ENCODE peak calls at places on chromosomes 7 and 10, in five cellular contexts. X, R, K, V and D are unnamed samples.

GRCh38 chr7:152103691-152104090 is 78.2 kb downstream of the GALNT11 start:
- DNase-seq in X (no peak), V (no peak), R (no peak), K (no peak), D (no peak)

GRCh38 chr7:92156976-92157375 is 22.0 kb downstream of the LRRD1 start:
- DNase-seq in X (no peak), V (no peak), K (no peak), R (no peak), D (no peak)

GRCh38 chr10:47366056-47366631 is 17.9 kb downstream of the ZNF488 start:
- DNase-seq in K (no peak), X (no peak), V (no peak), R (peak; percentile 12), D (no peak)

GRCh38 chr7:3042301-3042700 is 1.4 kb downstream of the CARD11 start:
- DNase-seq in R (no peak), X (no peak), V (no peak), K (no peak), D (no peak)

GRCh38 chr10:8803992-8804391 is 749.5 kb downstream of the GATA3 start:
- DNase-seq in K (no peak), V (no peak), X (no peak), R (no peak), D (no peak)

GRCh38 chr7:44754802-44755697 is 6.4 kb downstream of the ZMIZ2 start:
- DNase-seq in K (no peak), R (no peak), V (no peak), X (no peak), D (no peak)

GRCh38 chr7:64463636-64464375 is 99.1 kb downstream of the ZNF680 start:
- DNase-seq in R (no peak), V (peak; percentile 70), X (peak; percentile 82), K (peak; percentile 22), D (peak; percentile 49)

GRCh38 chr10:95835149-95835860 is 72.5 kb upstream of the CC2D2B start:
- DNase-seq in K (no peak), X (no peak), V (no peak), R (no peak), D (no peak)

GRCh38 chr10:107415446-107415845 is 250.9 kb upstream of the SORCS1 start:
- DNase-seq in R (no peak), K (no peak), V (no peak), X (no peak), D (no peak)

GRCh38 chr10:96588601-96589419 is 2.0 kb upstream of the TM9SF3 start:
- DNase-seq in X (no peak), V (no peak), R (no peak), K (no peak), D (no peak)

GRCh38 chr7:50832744-50833143 is 50.0 kb upstream of the GRB10 start:
- DNase-seq in X (no peak), R (no peak), K (no peak), V (no peak), D (no peak)

GRCh38 chr7:95758187-95758586 is 14.2 kb upstream of the DYNC1I1 start:
- DNase-seq in X (no peak), R (no peak), V (no peak), K (no peak), D (no peak)

GRCh38 chr7:45690762-45691150 is 116.6 kb downstream of the ADCY1 start:
- DNase-seq in R (no peak), X (no peak), K (no peak), V (no peak), D (no peak)

GRCh38 chr10:43749145-43749576 is 100.5 kb upstream of the ZNF32 start:
- DNase-seq in R (no peak), X (no peak), V (no peak), K (no peak), D (no peak)

GRCh38 chr10:63711866-63712716 is 190.9 kb downstream of the REEP3 start:
- DNase-seq in V (peak; percentile 90), R (peak; percentile 92), K (no peak), X (peak; percentile 93), D (peak; percentile 92)

DNA sequence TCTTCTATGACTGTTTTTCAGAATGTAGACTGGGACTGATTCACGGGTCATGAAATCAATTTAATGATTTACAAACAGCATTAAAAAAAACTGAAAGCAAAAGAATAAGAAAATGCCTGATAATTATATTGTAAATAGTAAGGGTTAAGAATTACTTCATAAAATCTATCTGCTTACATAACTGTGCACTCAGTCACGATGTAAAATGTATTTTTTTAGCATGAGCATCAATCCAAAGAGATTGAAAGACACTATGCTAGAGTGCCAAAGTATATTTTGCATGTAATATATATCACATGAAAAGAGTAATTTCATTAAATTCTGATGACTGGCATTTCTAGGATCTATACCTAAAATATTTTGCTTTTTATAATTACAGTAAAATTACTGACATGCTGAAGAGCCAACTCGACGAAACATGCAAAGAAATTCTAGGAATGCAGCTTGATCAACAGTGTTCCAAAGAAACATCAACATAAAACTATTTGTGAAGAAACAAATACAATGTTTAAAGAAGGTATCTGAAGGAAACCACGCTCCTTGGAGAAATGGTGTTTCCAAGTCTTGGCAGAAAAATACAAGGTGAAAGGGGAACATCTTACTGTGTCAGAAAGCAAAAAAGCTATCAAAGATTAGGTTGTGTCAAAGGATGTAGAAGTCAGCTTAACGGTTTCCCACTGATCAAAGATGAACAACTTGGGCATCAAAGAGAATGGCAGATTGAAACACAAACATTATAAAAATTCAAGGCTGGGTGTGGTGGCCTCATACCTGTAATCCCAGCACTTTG is 35.0 kb downstream of the RTKN2 start:
- DNase-seq in R (no peak), V (no peak), X (no peak), K (no peak), D (no peak)
- H3K4me3 ChIP-seq in R (no peak overlapping the region), V (no peak overlapping the region), X (no peak overlapping the region), K (no peak overlapping the region), D (no peak overlapping the region)

GRCh38 chr7:27100601-27101187 is 1.8 kb downstream of the HOXA2 start:
- DNase-seq in X (no peak), V (no peak), R (no peak), K (no peak), D (no peak)

GRCh38 chr7:27097686-27098492 is 2.1 kb upstream of the HOXA1 start:
- DNase-seq in V (no peak), R (no peak), X (no peak), K (no peak), D (no peak)

GRCh38 chr7:27099839-27100225 is 2.7 kb downstream of the HOXA2 start:
- DNase-seq in X (no peak), V (no peak), R (no peak), K (no peak), D (no peak)

GRCh38 chr7:27098493-27099223 is 2.9 kb upstream of the HOXA1 start:
- DNase-seq in V (no peak), K (no peak), X (no peak), R (no peak), D (no peak)

GRCh38 chr7:27099224-27099838 is 3.2 kb downstream of the HOXA2 start:
- DNase-seq in X (no peak), R (no peak), V (no peak), K (no peak), D (no peak)
- H3K27ac ChIP-seq in X (no peak overlapping the region), R (peak overlapping the region; percentile 91), V (peak overlapping the region; percentile 73), K (no peak overlapping the region), D (peak overlapping the region; percentile 90)

DNA sequence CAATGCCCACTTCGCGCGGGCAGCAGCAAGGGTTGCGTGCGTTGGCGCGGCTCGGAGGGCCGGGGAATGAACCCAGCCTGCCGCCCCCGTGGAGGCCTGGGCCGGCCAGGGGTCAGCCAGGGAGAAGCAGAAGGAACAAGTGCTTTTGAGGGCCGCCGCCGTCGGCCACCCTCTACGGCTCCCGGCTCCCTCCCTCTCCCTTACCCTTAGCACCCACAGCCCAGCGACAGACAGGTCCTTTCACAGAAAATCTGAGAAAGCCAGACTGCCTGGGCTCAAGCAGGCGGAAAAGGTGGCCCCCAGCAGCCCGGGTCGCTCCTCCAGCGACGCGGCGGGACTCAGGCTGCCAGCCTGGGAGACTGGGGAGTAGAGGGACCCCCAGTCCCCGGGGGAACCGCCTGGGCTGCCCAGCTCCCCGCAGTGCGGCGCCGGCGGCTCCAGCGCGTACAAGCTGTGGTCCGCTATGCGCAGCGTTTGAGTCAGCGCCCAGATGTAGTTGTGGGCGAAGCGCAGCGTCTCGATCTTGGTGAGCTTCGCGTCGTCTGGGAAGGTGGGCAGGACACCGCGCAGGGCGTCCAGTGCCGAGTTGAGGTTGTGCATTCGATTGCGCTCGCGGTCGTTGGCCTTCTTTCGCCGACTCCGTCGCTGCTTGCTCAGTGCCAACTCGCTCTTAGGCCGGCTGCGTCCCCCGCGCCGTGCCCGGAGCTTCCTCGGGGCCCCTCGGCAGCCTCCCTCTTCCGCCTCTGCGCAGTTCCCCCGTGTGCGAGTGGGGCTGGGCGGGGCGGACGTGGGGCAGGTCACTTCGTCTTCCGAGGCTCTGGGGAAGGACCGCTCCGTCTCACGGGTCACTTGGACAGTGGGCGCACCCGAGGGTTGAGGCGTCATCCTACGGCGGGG is 815 bp downstream of the NEUROG3 start:
- DNase-seq in R (no peak), K (no peak), V (no peak), X (no peak), D (no peak)
- H3K4me3 ChIP-seq in R (peak overlapping the region; percentile 31), K (peak overlapping the region; percentile 62), V (peak overlapping the region; percentile 39), X (peak overlapping the region; percentile 52), D (peak overlapping the region; percentile 8)

GRCh38 chr10:13792011-13792410 is 205.2 kb downstream of the PRPF18 start:
- DNase-seq in R (no peak), V (peak; percentile 31), X (peak; percentile 77), K (no peak), D (no peak)
- H3K27ac ChIP-seq in R (no peak overlapping the region), V (no peak overlapping the region), X (no peak overlapping the region), K (no peak overlapping the region), D (no peak overlapping the region)

GRCh38 chr7:138208864-138209263 is 132.6 kb downstream of the AKR1D1 start:
- DNase-seq in R (no peak), X (no peak), V (no peak), K (no peak), D (no peak)
- H3K4me3 ChIP-seq in R (no peak overlapping the region), X (no peak overlapping the region), V (no peak overlapping the region), K (no peak overlapping the region), D (no peak overlapping the region)

GRCh38 chr7:155256761-155257481 is 40.8 kb upstream of the INSIG1 start:
- DNase-seq in K (no peak), V (no peak), X (no peak), R (no peak), D (no peak)

GRCh38 chr7:155255660-155256059 is 42.0 kb upstream of the INSIG1 start:
- DNase-seq in V (no peak), R (no peak), K (no peak), X (no peak), D (no peak)

GRCh38 chr7:155256081-155256760 is 41.5 kb upstream of the INSIG1 start:
- DNase-seq in K (no peak), X (no peak), V (no peak), R (no peak), D (no peak)

GRCh38 chr7:155258233-155258575 is 39.5 kb upstream of the INSIG1 start:
- DNase-seq in R (no peak), K (no peak), X (no peak), V (peak; percentile 65), D (no peak)

DNA sequence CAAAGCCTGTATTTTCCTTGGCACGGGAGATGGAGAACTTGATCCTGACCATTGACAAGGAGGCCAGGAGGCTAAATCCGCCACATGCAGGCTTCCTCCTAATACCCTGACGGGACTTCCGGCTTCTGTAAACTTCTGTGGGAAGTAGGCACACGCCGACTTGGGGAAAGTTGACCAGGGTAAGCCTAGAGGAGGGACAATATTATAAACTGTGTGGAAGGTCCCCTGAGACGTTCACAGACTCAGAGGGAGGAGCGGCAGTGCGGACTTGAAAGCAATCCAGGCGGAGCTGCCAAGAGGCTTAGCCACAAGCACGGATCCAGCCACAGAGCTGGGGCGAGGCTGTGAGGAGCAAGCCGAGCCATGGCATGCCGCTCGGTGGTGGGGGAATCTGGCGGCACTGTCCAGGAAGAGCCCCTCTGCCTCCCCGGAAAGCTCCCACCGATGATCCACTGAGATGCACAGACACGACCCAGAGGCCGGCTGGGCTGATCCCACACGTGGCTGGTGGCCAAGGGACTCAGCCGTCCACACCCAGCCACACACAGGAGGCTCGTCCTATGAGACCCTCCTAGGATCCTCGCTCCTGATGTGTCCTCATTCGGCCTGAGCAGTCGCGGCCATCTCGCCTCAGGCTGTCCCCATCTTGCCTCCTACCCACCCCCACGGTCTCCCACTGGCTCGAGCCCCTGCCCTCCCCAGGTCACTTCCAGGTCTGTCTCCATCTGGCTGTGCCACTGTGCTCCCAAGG is 40.0 kb upstream of the INSIG1 start:
- DNase-seq in X (peak; percentile 66), V (peak; percentile 83), R (no peak), K (no peak), D (peak; percentile 46)
- H3K27ac ChIP-seq in X (peak overlapping the region; percentile 85), V (peak overlapping the region; percentile 91), R (no peak overlapping the region), K (no peak overlapping the region), D (no peak overlapping the region)